ENCODE peak calls at places on chromosomes 4 and X, in four cellular contexts. K, Q, S and R are unnamed samples.

GRCh38 chrX:117538441-117539418 is 577.9 kb downstream of the KLHL13 start:
- DNase-seq in S (no peak), Q (no peak), K (no peak), R (no peak)

GRCh38 chr4:77734928-77735327 is 84.2 kb downstream of the CNOT6L start:
- DNase-seq in K (no peak), Q (no peak), S (no peak), R (no peak)

GRCh38 chrX:11472879-11473278 is 179.7 kb downstream of the AMELX start:
- DNase-seq in Q (no peak), K (no peak), S (no peak), R (no peak)

GRCh38 chr4:165464813-165465381 is 86.1 kb downstream of the CPE start:
- DNase-seq in Q (no peak), S (no peak), K (no peak), R (no peak)

GRCh38 chr4:7166981-7167700 is 25.2 kb upstream of the SORCS2 start:
- DNase-seq in K (no peak), Q (no peak), S (peak; percentile 64), R (peak; percentile 87)

GRCh38 chr4:22191565-22192301 is 243.2 kb upstream of the KCNIP4 start:
- DNase-seq in K (no peak), S (no peak), Q (no peak), R (no peak)

GRCh38 chr4:56656346-56656643 is 24.8 kb downstream of the HOPX start:
- DNase-seq in Q (peak; percentile 23), S (peak; percentile 87), K (peak; percentile 12), R (no peak)

GRCh38 chr4:181897935-181898334 is 345.3 kb upstream of the TENM3 start:
- DNase-seq in S (no peak), K (no peak), Q (no peak), R (no peak)

GRCh38 chrX:11419102-11419501 is 125.9 kb downstream of the AMELX start:
- DNase-seq in K (no peak), Q (no peak), S (no peak), R (no peak)

GRCh38 chr4:148261861-148262260 is 180.4 kb downstream of the NR3C2 start:
- DNase-seq in S (no peak), K (no peak), Q (no peak), R (no peak)

GRCh38 chr4:124484940-124485339 is 227.6 kb downstream of the ANKRD50 start:
- DNase-seq in K (no peak), Q (no peak), S (no peak), R (no peak)
- TF ChIP-seq CTCF in K (no peak), Q (no peak), S (no peak), R (no peak)

GRCh38 chr4:2963185-2964076 is at the start of the genes GRK4 and NOP14:
- DNase-seq in S (peak; percentile 100), Q (peak; percentile 99), K (peak; percentile 96), R (peak; percentile 99)
- TF ChIP-seq CTCF in S (peak; percentile 30), Q (peak; percentile 43), K (peak; percentile 62), R (peak; percentile 75)

DNA sequence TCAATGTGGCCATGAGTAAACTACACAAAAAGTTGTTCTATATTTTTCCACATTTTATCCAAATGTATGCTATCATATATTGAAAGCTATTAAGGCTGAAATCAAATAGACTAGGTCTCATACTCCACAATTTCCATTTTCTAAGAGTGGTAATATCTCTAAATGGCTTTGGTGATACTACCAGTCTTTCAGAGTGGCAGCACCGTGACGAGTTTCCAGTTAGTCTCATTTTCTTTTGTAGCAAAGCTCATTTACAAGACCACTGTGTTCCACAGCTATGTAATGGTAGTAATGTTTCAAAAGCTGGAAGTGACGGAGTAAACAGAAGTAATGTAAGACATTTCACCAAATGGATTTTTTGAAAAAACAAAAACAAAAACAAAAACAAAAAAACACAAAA is 228.2 kb downstream of the PPP3CA start:
- DNase-seq in Q (no peak), K (no peak), S (no peak), R (no peak)
- TF ChIP-seq CTCF in Q (no peak), K (no peak), S (no peak), R (no peak)

GRCh38 chrX:40471965-40472648 is 108.7 kb upstream of the ATP6AP2 start:
- DNase-seq in S (no peak), K (no peak), Q (no peak), R (no peak)
- TF ChIP-seq CTCF in S (no peak), K (no peak), Q (no peak), R (peak; percentile 33)

GRCh38 chrX:78712381-78712780 is 35.1 kb upstream of the LPAR4 start:
- DNase-seq in S (no peak), Q (no peak), K (no peak), R (no peak)

GRCh38 chrX:78710146-78710545 is 37.4 kb upstream of the LPAR4 start:
- DNase-seq in Q (no peak), K (no peak), S (no peak), R (no peak)

GRCh38 chrX:78708830-78709229 is 38.7 kb upstream of the LPAR4 start:
- DNase-seq in Q (no peak), K (no peak), S (no peak), R (no peak)

GRCh38 chrX:78708171-78708570 is 39.3 kb upstream of the LPAR4 start:
- DNase-seq in S (no peak), Q (no peak), K (no peak), R (no peak)
- TF ChIP-seq CTCF in S (no peak), Q (peak; percentile 53), K (no peak), R (peak; percentile 81)

GRCh38 chr4:146654976-146655761 is 16.5 kb downstream of the POU4F2 start:
- DNase-seq in S (no peak), Q (no peak), K (no peak), R (no peak)
- TF ChIP-seq CTCF in S (peak; percentile 9), Q (no peak), K (no peak), R (peak; percentile 53)

GRCh38 chr4:118834070-118834469 is 1.9 kb downstream of the SEC24D start:
- DNase-seq in K (no peak), S (no peak), Q (no peak), R (no peak)

GRCh38 chr4:118836763-118837507 is 1.0 kb upstream of the SEC24D start:
- DNase-seq in K (no peak), Q (no peak), S (no peak), R (no peak)

GRCh38 chr4:118833192-118833820 is 2.6 kb downstream of the SEC24D start:
- DNase-seq in S (no peak), Q (no peak), K (no peak), R (no peak)

GRCh38 chr4:118834960-118835895 is 698 bp downstream of the SEC24D start:
- DNase-seq in K (peak; percentile 6), S (peak; percentile 87), Q (peak; percentile 63), R (no peak)

GRCh38 chr4:118835896-118836762 is at the start of gene SEC24D:
- DNase-seq in Q (peak; percentile 92), K (peak; percentile 71), S (peak; percentile 97), R (peak; percentile 95)
- TF ChIP-seq CTCF in Q (no peak), K (no peak), S (no peak), R (peak; percentile 27)

DNA sequence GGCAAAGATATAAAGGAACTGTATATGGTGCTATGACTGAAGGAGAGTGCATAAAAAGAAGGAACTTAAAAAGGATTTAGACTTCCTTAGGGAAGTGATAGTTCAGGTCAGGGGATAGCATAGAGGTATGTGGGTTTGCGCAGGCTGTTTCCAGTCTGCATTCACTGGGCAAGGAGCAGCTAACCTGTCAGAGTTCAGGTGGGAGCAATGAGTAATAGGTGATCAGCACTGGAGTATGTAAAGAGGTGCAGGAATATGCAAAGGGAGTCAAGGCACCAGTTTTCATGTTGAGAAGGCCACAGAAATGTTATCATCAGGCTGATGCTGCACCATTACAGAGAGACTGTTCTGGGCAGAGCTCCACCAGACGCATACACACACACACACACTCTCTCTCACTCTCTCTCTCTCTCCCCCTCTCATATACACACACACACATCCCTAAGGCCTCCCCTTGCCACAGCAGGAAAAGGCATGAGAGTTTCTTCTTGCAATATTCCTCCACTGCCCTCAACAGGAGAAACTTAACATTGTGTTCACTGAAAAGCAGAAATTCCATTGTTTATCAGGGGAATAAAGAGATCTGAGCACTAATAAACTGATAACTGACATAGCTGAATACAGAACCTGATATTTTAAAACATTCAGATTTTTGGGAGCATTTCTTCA is 256.4 kb upstream of the GRID2 start:
- DNase-seq in K (no peak), Q (no peak), S (no peak), R (no peak)
- TF ChIP-seq CTCF in K (no peak), Q (no peak), S (no peak), R (no peak)